ENCODE peak calls at places on chromosomes 4 and X, in five cellular contexts. One of them, this sample, is unnamed.

GRCh38 chr4:19857405-19857804 is 394.3 kb upstream of the SLIT2 start:
- DNase-seq in activated CD4-positive, alpha-beta T cell treated with anti-CD3 and anti-CD28 coated beads for 1 hour: no peak
- DNase-seq in C1 segment of cervical spinal cord: no peak
- DNase-seq in M059J: no peak
- DNase-seq in stimulated activated CD8-positive, alpha-beta memory T cell treated with anti-CD3 and anti-CD28 coated beads, Interleukin-4, amount 100 ng/mL, for 1 hour: no peak
- DNase-seq in this sample: peak; percentile 71

GRCh38 chr4:79588679-79589078 is 180.7 kb upstream of the GK2 start:
- DNase-seq in activated CD4-positive, alpha-beta T cell treated with anti-CD3 and anti-CD28 coated beads for 1 hour: no peak
- DNase-seq in C1 segment of cervical spinal cord: no peak
- DNase-seq in M059J: no peak
- DNase-seq in stimulated activated CD8-positive, alpha-beta memory T cell treated with anti-CD3 and anti-CD28 coated beads, Interleukin-4, amount 100 ng/mL, for 1 hour: no peak
- DNase-seq in this sample: peak; percentile 1

GRCh38 chrX:9352683-9353430 is 112.0 kb upstream of the TBL1X start:
- DNase-seq in activated CD4-positive, alpha-beta T cell treated with anti-CD3 and anti-CD28 coated beads for 1 hour: no peak
- DNase-seq in C1 segment of cervical spinal cord: no peak
- DNase-seq in M059J: peak; percentile 60
- DNase-seq in stimulated activated CD8-positive, alpha-beta memory T cell treated with anti-CD3 and anti-CD28 coated beads, Interleukin-4, amount 100 ng/mL, for 1 hour: no peak
- DNase-seq in this sample: peak; percentile 66

GRCh38 chrX:72624194-72624593 is 51.6 kb upstream of the HDAC8 start:
- DNase-seq in activated CD4-positive, alpha-beta T cell treated with anti-CD3 and anti-CD28 coated beads for 1 hour: no peak
- DNase-seq in C1 segment of cervical spinal cord: no peak
- DNase-seq in M059J: no peak
- DNase-seq in stimulated activated CD8-positive, alpha-beta memory T cell treated with anti-CD3 and anti-CD28 coated beads, Interleukin-4, amount 100 ng/mL, for 1 hour: no peak
- DNase-seq in this sample: no peak

GRCh38 chrX:15761564-15762191 is 23.6 kb downstream of the CA5B start:
- DNase-seq in activated CD4-positive, alpha-beta T cell treated with anti-CD3 and anti-CD28 coated beads for 1 hour: no peak
- DNase-seq in C1 segment of cervical spinal cord: peak; percentile 7
- DNase-seq in M059J: peak; percentile 37
- DNase-seq in stimulated activated CD8-positive, alpha-beta memory T cell treated with anti-CD3 and anti-CD28 coated beads, Interleukin-4, amount 100 ng/mL, for 1 hour: no peak
- DNase-seq in this sample: no peak

GRCh38 chr4:145899886-145900466 is 38.6 kb downstream of the ZNF827 start:
- DNase-seq in activated CD4-positive, alpha-beta T cell treated with anti-CD3 and anti-CD28 coated beads for 1 hour: no peak
- DNase-seq in C1 segment of cervical spinal cord: no peak
- DNase-seq in M059J: no peak
- DNase-seq in stimulated activated CD8-positive, alpha-beta memory T cell treated with anti-CD3 and anti-CD28 coated beads, Interleukin-4, amount 100 ng/mL, for 1 hour: no peak
- DNase-seq in this sample: no peak

GRCh38 chr4:184955116-184955515 is 63.2 kb upstream of the HELT start:
- DNase-seq in activated CD4-positive, alpha-beta T cell treated with anti-CD3 and anti-CD28 coated beads for 1 hour: no peak
- DNase-seq in C1 segment of cervical spinal cord: no peak
- DNase-seq in M059J: no peak
- DNase-seq in stimulated activated CD8-positive, alpha-beta memory T cell treated with anti-CD3 and anti-CD28 coated beads, Interleukin-4, amount 100 ng/mL, for 1 hour: no peak
- DNase-seq in this sample: no peak

GRCh38 chr4:174358410-174358809 is 74.7 kb downstream of the CEP44 start:
- DNase-seq in activated CD4-positive, alpha-beta T cell treated with anti-CD3 and anti-CD28 coated beads for 1 hour: no peak
- DNase-seq in C1 segment of cervical spinal cord: no peak
- DNase-seq in M059J: no peak
- DNase-seq in stimulated activated CD8-positive, alpha-beta memory T cell treated with anti-CD3 and anti-CD28 coated beads, Interleukin-4, amount 100 ng/mL, for 1 hour: no peak
- DNase-seq in this sample: no peak

GRCh38 chr4:1511441-1512041 is 105.3 kb upstream of the NKX1-1 start:
- DNase-seq in activated CD4-positive, alpha-beta T cell treated with anti-CD3 and anti-CD28 coated beads for 1 hour: no peak
- DNase-seq in C1 segment of cervical spinal cord: no peak
- DNase-seq in M059J: peak; percentile 28
- DNase-seq in stimulated activated CD8-positive, alpha-beta memory T cell treated with anti-CD3 and anti-CD28 coated beads, Interleukin-4, amount 100 ng/mL, for 1 hour: no peak
- DNase-seq in this sample: peak; percentile 70

GRCh38 chr4:14787894-14788293 is 214.4 kb upstream of the CPEB2 start:
- DNase-seq in activated CD4-positive, alpha-beta T cell treated with anti-CD3 and anti-CD28 coated beads for 1 hour: no peak
- DNase-seq in C1 segment of cervical spinal cord: no peak
- DNase-seq in M059J: no peak
- DNase-seq in stimulated activated CD8-positive, alpha-beta memory T cell treated with anti-CD3 and anti-CD28 coated beads, Interleukin-4, amount 100 ng/mL, for 1 hour: no peak
- DNase-seq in this sample: peak; percentile 51

GRCh38 chr4:112702892-112703291 is 65.9 kb downstream of the LARP7 start:
- DNase-seq in activated CD4-positive, alpha-beta T cell treated with anti-CD3 and anti-CD28 coated beads for 1 hour: no peak
- DNase-seq in C1 segment of cervical spinal cord: no peak
- DNase-seq in M059J: peak; percentile 30
- DNase-seq in stimulated activated CD8-positive, alpha-beta memory T cell treated with anti-CD3 and anti-CD28 coated beads, Interleukin-4, amount 100 ng/mL, for 1 hour: no peak
- DNase-seq in this sample: no peak

GRCh38 chr4:581753-582361 is 5.8 kb upstream of the TMEM271 start:
- DNase-seq in activated CD4-positive, alpha-beta T cell treated with anti-CD3 and anti-CD28 coated beads for 1 hour: no peak
- DNase-seq in C1 segment of cervical spinal cord: no peak
- DNase-seq in M059J: no peak
- DNase-seq in stimulated activated CD8-positive, alpha-beta memory T cell treated with anti-CD3 and anti-CD28 coated beads, Interleukin-4, amount 100 ng/mL, for 1 hour: no peak
- DNase-seq in this sample: no peak

GRCh38 chrX:41241962-41242361 is 92.0 kb upstream of the DDX3X start:
- DNase-seq in activated CD4-positive, alpha-beta T cell treated with anti-CD3 and anti-CD28 coated beads for 1 hour: no peak
- DNase-seq in C1 segment of cervical spinal cord: no peak
- DNase-seq in M059J: no peak
- DNase-seq in stimulated activated CD8-positive, alpha-beta memory T cell treated with anti-CD3 and anti-CD28 coated beads, Interleukin-4, amount 100 ng/mL, for 1 hour: no peak
- DNase-seq in this sample: no peak

GRCh38 chrX:19630776-19631707 is 115.7 kb upstream of the MAP3K15 start:
- DNase-seq in activated CD4-positive, alpha-beta T cell treated with anti-CD3 and anti-CD28 coated beads for 1 hour: no peak
- DNase-seq in C1 segment of cervical spinal cord: no peak
- DNase-seq in M059J: no peak
- DNase-seq in stimulated activated CD8-positive, alpha-beta memory T cell treated with anti-CD3 and anti-CD28 coated beads, Interleukin-4, amount 100 ng/mL, for 1 hour: no peak
- DNase-seq in this sample: no peak

GRCh38 chr4:73815145-73815544 is 21.3 kb upstream of the CXCL6 start:
- DNase-seq in activated CD4-positive, alpha-beta T cell treated with anti-CD3 and anti-CD28 coated beads for 1 hour: no peak
- DNase-seq in C1 segment of cervical spinal cord: no peak
- DNase-seq in M059J: peak; percentile 21
- DNase-seq in stimulated activated CD8-positive, alpha-beta memory T cell treated with anti-CD3 and anti-CD28 coated beads, Interleukin-4, amount 100 ng/mL, for 1 hour: no peak
- DNase-seq in this sample: peak; percentile 72

GRCh38 chr4:11719879-11720278 is 291.2 kb upstream of the HS3ST1 start:
- DNase-seq in activated CD4-positive, alpha-beta T cell treated with anti-CD3 and anti-CD28 coated beads for 1 hour: no peak
- DNase-seq in C1 segment of cervical spinal cord: no peak
- DNase-seq in M059J: no peak
- DNase-seq in stimulated activated CD8-positive, alpha-beta memory T cell treated with anti-CD3 and anti-CD28 coated beads, Interleukin-4, amount 100 ng/mL, for 1 hour: no peak
- DNase-seq in this sample: no peak

GRCh38 chr4:70925899-70926635 is 23.9 kb downstream of the MOB1B start:
- DNase-seq in activated CD4-positive, alpha-beta T cell treated with anti-CD3 and anti-CD28 coated beads for 1 hour: no peak
- DNase-seq in C1 segment of cervical spinal cord: no peak
- DNase-seq in M059J: no peak
- DNase-seq in stimulated activated CD8-positive, alpha-beta memory T cell treated with anti-CD3 and anti-CD28 coated beads, Interleukin-4, amount 100 ng/mL, for 1 hour: no peak
- DNase-seq in this sample: no peak

GRCh38 chrX:24277405-24277804 is 36.5 kb downstream of the SUPT20HL2 start:
- DNase-seq in activated CD4-positive, alpha-beta T cell treated with anti-CD3 and anti-CD28 coated beads for 1 hour: no peak
- DNase-seq in C1 segment of cervical spinal cord: no peak
- DNase-seq in M059J: no peak
- DNase-seq in stimulated activated CD8-positive, alpha-beta memory T cell treated with anti-CD3 and anti-CD28 coated beads, Interleukin-4, amount 100 ng/mL, for 1 hour: no peak
- DNase-seq in this sample: no peak

GRCh38 chr4:2927016-2927695 is 36.0 kb downstream of the NOP14 start:
- DNase-seq in activated CD4-positive, alpha-beta T cell treated with anti-CD3 and anti-CD28 coated beads for 1 hour: no peak
- DNase-seq in C1 segment of cervical spinal cord: no peak
- DNase-seq in M059J: no peak
- DNase-seq in stimulated activated CD8-positive, alpha-beta memory T cell treated with anti-CD3 and anti-CD28 coated beads, Interleukin-4, amount 100 ng/mL, for 1 hour: no peak
- DNase-seq in this sample: no peak

GRCh38 chr4:10226756-10227155 is 110.2 kb upstream of the WDR1 start:
- DNase-seq in activated CD4-positive, alpha-beta T cell treated with anti-CD3 and anti-CD28 coated beads for 1 hour: no peak
- DNase-seq in C1 segment of cervical spinal cord: no peak
- DNase-seq in M059J: no peak
- DNase-seq in stimulated activated CD8-positive, alpha-beta memory T cell treated with anti-CD3 and anti-CD28 coated beads, Interleukin-4, amount 100 ng/mL, for 1 hour: no peak
- DNase-seq in this sample: no peak